ENCODE peak calls at places on chromosomes 4 and X, in eight cellular contexts. S is Peyer's patch, F is uterus, G is body of pancreas, Q is GM12878, P is right lobe of liver, K is heart left ventricle, W is esophagus squamous epithelium. Z is an unnamed sample.
A peak's percentile ranks its signal among the peaks of the same experiment; 100 is the strongest.

GRCh38 chr4:10154241-10154640 is 37.6 kb upstream of the WDR1 start:
- DNase-seq in G (no peak), S (no peak), W (no peak), K (no peak), P (no peak), Q (no peak), F (no peak), Z (no peak)

GRCh38 chrX:103663921-103664320 is 22.6 kb downstream of the MORF4L2 start:
- DNase-seq in W (no peak), G (no peak), F (no peak), Q (no peak), P (no peak), S (no peak), K (no peak), Z (no peak)

GRCh38 chrX:133999013-133999705 is 13.8 kb upstream of the GPC3 start:
- DNase-seq in W (no peak), P (no peak), Q (no peak), F (peak; percentile 53), S (no peak), K (no peak), G (no peak), Z (no peak)

GRCh38 chr4:163544407-163545038 is 50.0 kb downstream of the TMA16 start:
- DNase-seq in W (no peak), S (peak; percentile 58), P (peak; percentile 59), G (peak; percentile 54), Q (no peak), K (peak; percentile 43), F (peak; percentile 48), Z (peak; percentile 27)

GRCh38 chrX:134971926-134972325 is 18.9 kb upstream of the SMIM10 start:
- DNase-seq in S (no peak), G (no peak), P (no peak), Q (no peak), F (no peak), W (no peak), K (no peak), Z (no peak)

GRCh38 chr4:20890752-20891151 is 190.5 kb downstream of the PACRGL start:
- DNase-seq in Q (no peak), G (no peak), P (no peak), F (no peak), W (no peak), S (no peak), K (no peak), Z (no peak)

GRCh38 chrX:136030357-136031225 is 45.4 kb downstream of the SLC9A6 start:
- DNase-seq in S (no peak), P (no peak), K (peak; percentile 84), Q (no peak), G (peak; percentile 12), F (peak; percentile 72), W (no peak), Z (peak; percentile 21)

GRCh38 chr4:126346654-126347053 is 1031.9 kb downstream of the FAT4 start:
- DNase-seq in S (no peak), G (no peak), K (no peak), P (no peak), F (no peak), W (no peak), Q (no peak), Z (no peak)

GRCh38 chrX:7025471-7025870 is 122.0 kb upstream of the STS start:
- DNase-seq in P (no peak), S (no peak), F (no peak), W (no peak), G (no peak), K (no peak), Q (no peak), Z (no peak)

GRCh38 chr4:137705171-137705783 is 173.0 kb upstream of the PCDH18 start:
- DNase-seq in G (no peak), Q (no peak), K (no peak), W (no peak), P (no peak), F (no peak), S (no peak), Z (no peak)

GRCh38 chr4:101791189-101791572 is 651 bp downstream of the BANK1 start:
- DNase-seq in P (no peak), G (peak; percentile 17), S (peak; percentile 55), K (no peak), F (no peak), W (no peak), Q (no peak), Z (no peak)

GRCh38 chrX:72050011-72050410 is 81.7 kb downstream of the RTL5 start:
- DNase-seq in Q (no peak), S (no peak), K (no peak), P (no peak), G (no peak), W (no peak), F (no peak), Z (peak; percentile 54)

GRCh38 chr4:154433543-154433942 is 58.1 kb downstream of the DCHS2 start:
- DNase-seq in P (no peak), S (no peak), W (no peak), F (no peak), G (no peak), K (no peak), Q (no peak), Z (no peak)

GRCh38 chrX:101550362-101550761 is at the start of gene ARMCX1:
- DNase-seq in P (peak; percentile 48), W (no peak), G (peak; percentile 61), S (no peak), Q (no peak), F (peak; percentile 71), K (peak; percentile 83), Z (peak; percentile 94)

GRCh38 chr4:84691170-84691691 is 108.3 kb downstream of the CDS1 start:
- DNase-seq in K (no peak), P (no peak), F (no peak), S (no peak), G (no peak), Q (no peak), W (no peak), Z (no peak)

GRCh38 chr4:35562831-35563230 is 681.5 kb downstream of the ARAP2 start:
- DNase-seq in G (no peak), F (no peak), Q (no peak), P (no peak), S (no peak), W (no peak), K (no peak), Z (no peak)

GRCh38 chrX:65406532-65406931 is 128.1 kb downstream of the LAS1L start:
- DNase-seq in W (no peak), S (no peak), G (no peak), K (no peak), P (no peak), Q (no peak), F (no peak), Z (no peak)

GRCh38 chr4:153616005-153616555 is 68.0 kb upstream of the TLR2 start:
- DNase-seq in Q (no peak), K (no peak), W (no peak), P (no peak), F (no peak), S (no peak), G (no peak), Z (no peak)

GRCh38 chr4:8461086-8461485 is 20.5 kb downstream of the TRMT44 start:
- DNase-seq in W (no peak), K (no peak), P (no peak), F (no peak), Q (no peak), G (no peak), S (no peak), Z (no peak)

GRCh38 chr4:78121338-78121904 is 64.3 kb downstream of the FRAS1 start:
- DNase-seq in F (no peak), W (no peak), K (peak; percentile 71), S (no peak), Q (no peak), P (no peak), G (peak; percentile 19), Z (no peak)

GRCh38 chrX:53073115-53073581 is 9.0 kb upstream of the TSPYL2 start:
- DNase-seq in F (no peak), W (no peak), P (no peak), K (no peak), S (no peak), Q (no peak), G (no peak), Z (no peak)

GRCh38 chr4:26719954-26720552 is 136.2 kb downstream of the TBC1D19 start:
- DNase-seq in Q (no peak), K (no peak), S (no peak), P (no peak), W (no peak), F (no peak), G (no peak), Z (no peak)

GRCh38 chrX:31036895-31037294 is 34.9 kb downstream of the FTHL17 start:
- DNase-seq in K (peak; percentile 44), F (peak; percentile 18), W (no peak), P (peak; percentile 26), G (peak; percentile 62), Q (no peak), S (no peak), Z (no peak)

DNA sequence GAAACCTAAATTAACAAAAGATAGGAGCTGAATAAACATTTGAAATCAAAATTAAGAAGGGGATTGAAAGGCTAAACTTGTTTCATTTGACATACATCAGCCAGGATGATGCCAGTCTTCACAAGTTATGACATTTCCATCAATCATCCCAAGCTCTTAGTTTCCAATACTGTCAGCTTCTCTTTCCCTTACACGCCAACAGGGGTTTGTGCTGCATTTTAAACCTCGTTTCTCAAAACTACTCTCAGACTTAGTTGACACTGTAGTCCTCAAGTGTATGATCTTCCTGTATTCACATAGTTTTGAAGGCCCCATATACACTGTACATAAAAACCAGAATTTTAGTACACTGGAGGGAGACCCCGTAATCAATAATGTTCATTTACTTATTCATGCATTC is 840 bp upstream of the P2RY10 start:
- DNase-seq in F (no peak), Q (no peak), W (no peak), S (no peak), K (no peak), G (no peak), P (no peak), Z (no peak)
- TF ChIP-seq POLR2A in F (no peak), Q (no peak), W (no peak), S (no peak), K (no peak), G (no peak), P (no peak), Z (no peak)

GRCh38 chr4:1015179-1015578 is 3.8 kb downstream of the FGFRL1 start:
- DNase-seq in F (no peak), Q (no peak), W (no peak), P (no peak), G (no peak), K (no peak), S (no peak), Z (no peak)
- TF ChIP-seq CTCF in F (no peak), Q (no peak), W (no peak), P (no peak), G (no peak), K (no peak), S (no peak), Z (no peak)

GRCh38 chr4:73707918-73708577 is 32.3 kb upstream of the CXCL8 start:
- DNase-seq in W (no peak), S (no peak), F (peak; percentile 68), Q (no peak), G (peak; percentile 68), K (peak; percentile 74), P (peak; percentile 28), Z (no peak)
- TF ChIP-seq POLR2A in W (no peak), S (no peak), F (no peak), Q (no peak), G (no peak), K (no peak), P (no peak), Z (no peak)

DNA sequence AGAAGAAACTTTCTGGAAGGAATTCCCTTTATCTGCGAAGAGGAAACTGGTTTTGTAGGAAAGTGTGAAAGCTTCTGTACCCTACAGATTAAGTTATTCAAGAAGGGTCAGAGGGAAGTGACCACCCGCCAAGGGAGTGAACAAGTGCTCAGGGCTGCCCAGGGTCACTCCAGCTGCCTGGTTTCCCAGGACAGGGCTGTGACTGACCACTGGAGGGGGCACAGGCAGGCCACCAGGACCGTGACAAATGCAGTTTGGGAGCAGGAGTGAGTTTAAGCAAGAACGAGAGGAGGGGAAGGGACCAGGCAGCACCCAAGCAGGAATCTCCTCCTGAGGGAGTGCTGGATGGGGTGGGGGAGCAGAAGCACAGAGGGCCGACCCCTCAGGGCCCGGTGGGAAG is 34.2 kb downstream of the ZFYVE28 start:
- DNase-seq in K (no peak), S (no peak), W (no peak), F (no peak), G (no peak), Q (no peak), P (no peak), Z (no peak)
- TF ChIP-seq CTCF in K (no peak), S (no peak), W (no peak), F (no peak), G (no peak), Q (no peak), P (no peak), Z (no peak)